ENCODE peak calls at places on chromosomes 7 and 10, in ten cellular contexts. K is AG09309; A is right lobe of liver; F is activated CD4-positive, alpha-beta T cell treated with anti-CD3 and anti-CD28 coated beads, Interleukin-2, amount 50 U/mL, for 1 hour; G is fibroblast of lung; H is substantia nigra; Y is GM04504; Q is EL; X is iris pigment epithelial cell; W is MG63. B is an unnamed sample.

GRCh38 chr10:70233939-70234300 is 691 bp upstream of the PPA1 start:
- DNase-seq in K (no peak), A (no peak), F (no peak), G (no peak), H (no peak), Y (no peak), Q (no peak), X (no peak), W (no peak), B (no peak)

GRCh38 chr10:88941026-88941425 is 11.5 kb downstream of the ACTA2 start:
- DNase-seq in K (no peak), A (no peak), F (no peak), G (no peak), H (no peak), Y (no peak), Q (no peak), X (no peak), W (no peak), B (no peak)

GRCh38 chr10:77925795-77926565 is 575 bp downstream of the DLG5 start:
- DNase-seq in K (no peak), A (peak), F (no peak), G (peak), H (no peak), Y (no peak), Q (peak), X (peak), W (peak), B (no peak)

GRCh38 chr7:2843711-2844152 is 376 bp downstream of the GNA12 start:
- DNase-seq in K (no peak), A (no peak), F (peak), G (peak), H (no peak), Y (no peak), Q (peak), X (no peak), W (peak), B (no peak)

GRCh38 chr10:408223-408622 is 273.0 kb downstream of the ZMYND11 start:
- DNase-seq in K (peak), A (no peak), F (no peak), G (no peak), H (no peak), Y (peak), Q (peak), X (no peak), W (no peak), B (no peak)

GRCh38 chr7:157916946-157917670 is 580.3 kb downstream of the DNAJB6 start:
- DNase-seq in K (no peak), A (no peak), F (no peak), G (no peak), H (no peak), Y (no peak), Q (no peak), X (no peak), W (no peak), B (no peak)

GRCh38 chr10:24209946-24210491 is 1.1 kb downstream of the KIAA1217 start:
- DNase-seq in K (no peak), A (no peak), F (no peak), G (peak), H (no peak), Y (no peak), Q (peak), X (peak), W (peak), B (no peak)

GRCh38 chr7:137978464-137979237 is 23.2 kb downstream of the CREB3L2 start:
- DNase-seq in K (peak), A (no peak), F (no peak), G (peak), H (no peak), Y (peak), Q (peak), X (peak), W (peak), B (no peak)

GRCh38 chr7:351256-351655 is 61.3 kb downstream of the FOXL3 start:
- DNase-seq in K (no peak), A (no peak), F (peak), G (no peak), H (no peak), Y (no peak), Q (no peak), X (no peak), W (no peak), B (no peak)

GRCh38 chr7:133602291-133602690 is 349.4 kb downstream of the EXOC4 start:
- DNase-seq in K (peak), A (no peak), F (no peak), G (peak), H (no peak), Y (peak), Q (peak), X (peak), W (no peak), B (peak)

GRCh38 chr10:110273474-110273873 is 31.2 kb downstream of the SMNDC1 start:
- DNase-seq in K (peak), A (peak), F (peak), G (peak), H (no peak), Y (peak), Q (peak), X (peak), W (peak), B (peak)

GRCh38 chr10:97520978-97521761 is 22.4 kb downstream of the UBTD1 start:
- DNase-seq in K (no peak), A (no peak), F (no peak), G (no peak), H (no peak), Y (no peak), Q (no peak), X (no peak), W (no peak), B (no peak)

GRCh38 chr7:45421096-45421495 is 153.1 kb upstream of the ADCY1 start:
- DNase-seq in K (no peak), A (no peak), F (no peak), G (peak), H (no peak), Y (peak), Q (no peak), X (peak), W (peak), B (no peak)

GRCh38 chr7:158280467-158281154 is 307.0 kb downstream of the PTPRN2 start:
- DNase-seq in K (no peak), A (no peak), F (no peak), G (no peak), H (no peak), Y (no peak), Q (no peak), X (no peak), W (no peak), B (no peak)

GRCh38 chr10:9853405-9854010 is 1164.2 kb upstream of the CELF2 start:
- DNase-seq in K (no peak), A (no peak), F (no peak), G (no peak), H (no peak), Y (no peak), Q (no peak), X (no peak), W (no peak), B (no peak)

GRCh38 chr7:152752513-152752912 is 7.0 kb upstream of the ACTR3B start:
- DNase-seq in K (no peak), A (no peak), F (no peak), G (no peak), H (no peak), Y (no peak), Q (no peak), X (no peak), W (no peak), B (no peak)

GRCh38 chr10:70106958-70107791 is 25.4 kb downstream of the AIFM2 start:
- DNase-seq in K (no peak), A (no peak), F (no peak), G (no peak), H (no peak), Y (no peak), Q (no peak), X (no peak), W (no peak), B (no peak)

GRCh38 chr10:112732277-112732891 is 217.7 kb upstream of the TCF7L2 start:
- DNase-seq in K (no peak), A (no peak), F (no peak), G (no peak), H (no peak), Y (no peak), Q (peak), X (no peak), W (no peak), B (peak)

GRCh38 chr7:157250605-157251228 is 86.1 kb upstream of the DNAJB6 start:
- DNase-seq in K (no peak), A (no peak), F (peak), G (peak), H (no peak), Y (peak), Q (peak), X (peak), W (peak), B (no peak)

GRCh38 chr7:7014827-7015610 is 167.3 kb upstream of the C1GALT1 start:
- DNase-seq in K (no peak), A (no peak), F (no peak), G (no peak), H (no peak), Y (no peak), Q (no peak), X (no peak), W (no peak), B (peak)

GRCh38 chr10:103752680-103753248 is 102.6 kb downstream of the SH3PXD2A start:
- DNase-seq in K (no peak), A (no peak), F (peak), G (no peak), H (no peak), Y (no peak), Q (no peak), X (no peak), W (no peak), B (no peak)

GRCh38 chr7:27144799-27145166 is 1.3 kb upstream of the HOXA5 start:
- DNase-seq in K (no peak), A (no peak), F (no peak), G (no peak), H (no peak), Y (no peak), Q (no peak), X (no peak), W (no peak), B (no peak)

GRCh38 chr7:83413425-83413824 is 235.5 kb downstream of the SEMA3E start:
- DNase-seq in K (no peak), A (no peak), F (no peak), G (peak), H (no peak), Y (no peak), Q (peak), X (peak), W (no peak), B (no peak)

GRCh38 chr10:113381906-113382562 is 170.8 kb upstream of the HABP2 start:
- DNase-seq in K (peak), A (no peak), F (no peak), G (peak), H (no peak), Y (peak), Q (peak), X (peak), W (peak), B (no peak)

GRCh38 chr7:105707967-105708580 is 126.8 kb upstream of the EFCAB10 start:
- DNase-seq in K (no peak), A (no peak), F (no peak), G (no peak), H (no peak), Y (no peak), Q (peak), X (no peak), W (no peak), B (no peak)

GRCh38 chr7:134750083-134751062 is 29.1 kb upstream of the CALD1 start:
- DNase-seq in K (no peak), A (peak), F (peak), G (peak), H (peak), Y (no peak), Q (peak), X (peak), W (peak), B (no peak)

GRCh38 chr7:151507806-151508205 is 11.9 kb downstream of the RHEB start:
- DNase-seq in K (no peak), A (no peak), F (no peak), G (no peak), H (no peak), Y (no peak), Q (no peak), X (no peak), W (no peak), B (no peak)

GRCh38 chr7:54749200-54749599 is 9.8 kb downstream of the SEC61G start:
- DNase-seq in K (no peak), A (no peak), F (no peak), G (no peak), H (no peak), Y (no peak), Q (no peak), X (no peak), W (no peak), B (no peak)

GRCh38 chr7:18828333-18829100 is 288.9 kb downstream of the TWIST1 start:
- DNase-seq in K (no peak), A (no peak), F (no peak), G (no peak), H (no peak), Y (no peak), Q (no peak), X (no peak), W (no peak), B (no peak)

GRCh38 chr7:134943785-134944400 is 42.4 kb upstream of the AGBL3 start:
- DNase-seq in K (no peak), A (no peak), F (no peak), G (peak), H (no peak), Y (no peak), Q (peak), X (peak), W (no peak), B (no peak)

GRCh38 chr7:145036592-145037386 is 200.9 kb upstream of the TPK1 start:
- DNase-seq in K (no peak), A (peak), F (peak), G (peak), H (no peak), Y (peak), Q (peak), X (peak), W (peak), B (no peak)

GRCh38 chr7:50774299-50774698 is 8.4 kb downstream of the GRB10 start:
- DNase-seq in K (no peak), A (no peak), F (no peak), G (no peak), H (no peak), Y (no peak), Q (no peak), X (no peak), W (no peak), B (no peak)

GRCh38 chr7:115008465-115009114 is 86.7 kb downstream of the MDFIC start:
- DNase-seq in K (peak), A (no peak), F (no peak), G (peak), H (no peak), Y (peak), Q (no peak), X (peak), W (peak), B (no peak)

GRCh38 chr7:73833251-73833919 is 2.6 kb downstream of the CLDN4 start:
- DNase-seq in K (no peak), A (no peak), F (no peak), G (no peak), H (no peak), Y (no peak), Q (no peak), X (no peak), W (no peak), B (no peak)

GRCh38 chr10:44906476-44906875 is 4.7 kb upstream of the TMEM72 start:
- DNase-seq in K (no peak), A (no peak), F (no peak), G (no peak), H (no peak), Y (no peak), Q (no peak), X (no peak), W (no peak), B (no peak)

GRCh38 chr10:3081383-3081981 is 14.1 kb downstream of the PFKP start:
- DNase-seq in K (no peak), A (no peak), F (no peak), G (no peak), H (no peak), Y (no peak), Q (no peak), X (no peak), W (no peak), B (no peak)

B was measured in DMS 273 treated with DMSO at 0.1 percent for 48 hours.